ENCODE peak calls at places on chromosomes 5 and 9, in four cellular contexts. One of them, this sample, is unnamed.
A peak's percentile ranks its signal among the peaks of the same experiment; 100 is the strongest.

GRCh38 chr9:76989501-76989900 is 30.0 kb upstream of the FOXB2 start:
- DNase-seq in A673: no peak
- DNase-seq in central memory CD4-positive, alpha-beta T cell: no peak
- DNase-seq in stimulated activated naive CD8-positive, alpha-beta T cell treated with anti-CD3 and anti-CD28 coated beads, Interleukin-15, amount 100 ng/mL, for 72 hours: no peak
- DNase-seq in this sample: no peak

GRCh38 chr5:172403191-172403794 is 51.0 kb downstream of the SH3PXD2B start:
- DNase-seq in A673: no peak
- DNase-seq in central memory CD4-positive, alpha-beta T cell: no peak
- DNase-seq in stimulated activated naive CD8-positive, alpha-beta T cell treated with anti-CD3 and anti-CD28 coated beads, Interleukin-15, amount 100 ng/mL, for 72 hours: no peak
- DNase-seq in this sample: no peak

GRCh38 chr5:76787237-76787636 is 31.6 kb upstream of the F2RL1 start:
- DNase-seq in A673: no peak
- DNase-seq in central memory CD4-positive, alpha-beta T cell: no peak
- DNase-seq in stimulated activated naive CD8-positive, alpha-beta T cell treated with anti-CD3 and anti-CD28 coated beads, Interleukin-15, amount 100 ng/mL, for 72 hours: no peak
- DNase-seq in this sample: no peak

GRCh38 chr9:95206143-95206542 is 111.4 kb downstream of the FANCC start:
- DNase-seq in A673: peak; percentile 48
- DNase-seq in central memory CD4-positive, alpha-beta T cell: no peak
- DNase-seq in stimulated activated naive CD8-positive, alpha-beta T cell treated with anti-CD3 and anti-CD28 coated beads, Interleukin-15, amount 100 ng/mL, for 72 hours: no peak
- DNase-seq in this sample: no peak

GRCh38 chr5:9782806-9783560 is 152.8 kb upstream of the TAS2R1 start:
- DNase-seq in A673: no peak
- DNase-seq in central memory CD4-positive, alpha-beta T cell: no peak
- DNase-seq in stimulated activated naive CD8-positive, alpha-beta T cell treated with anti-CD3 and anti-CD28 coated beads, Interleukin-15, amount 100 ng/mL, for 72 hours: no peak
- DNase-seq in this sample: no peak

GRCh38 chr5:146560205-146560812 is 44.3 kb upstream of the GPR151 start:
- DNase-seq in A673: no peak
- DNase-seq in central memory CD4-positive, alpha-beta T cell: no peak
- DNase-seq in stimulated activated naive CD8-positive, alpha-beta T cell treated with anti-CD3 and anti-CD28 coated beads, Interleukin-15, amount 100 ng/mL, for 72 hours: no peak
- DNase-seq in this sample: no peak

GRCh38 chr5:66224273-66224672 is 80.2 kb downstream of the SREK1 start:
- DNase-seq in A673: no peak
- DNase-seq in central memory CD4-positive, alpha-beta T cell: no peak
- DNase-seq in stimulated activated naive CD8-positive, alpha-beta T cell treated with anti-CD3 and anti-CD28 coated beads, Interleukin-15, amount 100 ng/mL, for 72 hours: no peak
- DNase-seq in this sample: no peak

GRCh38 chr5:98997000-98997399 is 68.2 kb upstream of the CHD1 start:
- DNase-seq in A673: peak; percentile 88
- DNase-seq in central memory CD4-positive, alpha-beta T cell: no peak
- DNase-seq in stimulated activated naive CD8-positive, alpha-beta T cell treated with anti-CD3 and anti-CD28 coated beads, Interleukin-15, amount 100 ng/mL, for 72 hours: no peak
- DNase-seq in this sample: no peak

GRCh38 chr5:131980696-131981095 is 30.8 kb downstream of the ACSL6 start:
- DNase-seq in A673: no peak
- DNase-seq in central memory CD4-positive, alpha-beta T cell: no peak
- DNase-seq in stimulated activated naive CD8-positive, alpha-beta T cell treated with anti-CD3 and anti-CD28 coated beads, Interleukin-15, amount 100 ng/mL, for 72 hours: no peak
- DNase-seq in this sample: no peak

GRCh38 chr5:34051374-34051980 is 8.5 kb upstream of the C1QTNF3 start:
- DNase-seq in A673: no peak
- DNase-seq in central memory CD4-positive, alpha-beta T cell: no peak
- DNase-seq in stimulated activated naive CD8-positive, alpha-beta T cell treated with anti-CD3 and anti-CD28 coated beads, Interleukin-15, amount 100 ng/mL, for 72 hours: no peak
- DNase-seq in this sample: no peak

GRCh38 chr5:104412649-104413240 is 850.2 kb upstream of the NUDT12 start:
- DNase-seq in A673: peak; percentile 75
- DNase-seq in central memory CD4-positive, alpha-beta T cell: no peak
- DNase-seq in stimulated activated naive CD8-positive, alpha-beta T cell treated with anti-CD3 and anti-CD28 coated beads, Interleukin-15, amount 100 ng/mL, for 72 hours: no peak
- DNase-seq in this sample: no peak

GRCh38 chr5:15702102-15702501 is 202.1 kb downstream of the FBXL7 start:
- DNase-seq in A673: no peak
- DNase-seq in central memory CD4-positive, alpha-beta T cell: no peak
- DNase-seq in stimulated activated naive CD8-positive, alpha-beta T cell treated with anti-CD3 and anti-CD28 coated beads, Interleukin-15, amount 100 ng/mL, for 72 hours: no peak
- DNase-seq in this sample: no peak

This sample was measured in CD4-positive, alpha-beta memory T cell.